ENCODE peak calls at places on chromosomes 5 and 9, in five cellular contexts. K is uterus; U is AG10803; X is effector CD4-positive, alpha-beta T cell; T is AG09309. Z is an unnamed sample.

GRCh38 chr9:83312543-83312942 is 225.7 kb downstream of the FRMD3 start:
- DNase-seq in T (no peak), K (no peak), X (no peak), U (no peak), Z (no peak)

GRCh38 chr5:82163459-82164108 is 114.6 kb downstream of the RPS23 start:
- DNase-seq in T (no peak), K (no peak), X (no peak), U (peak), Z (no peak)

GRCh38 chr9:122336189-122336588 is 34.6 kb upstream of the PTGS1 start:
- DNase-seq in X (no peak), T (no peak), K (no peak), U (no peak), Z (no peak)

GRCh38 chr5:180381428-180381827 is 28.3 kb upstream of the GFPT2 start:
- DNase-seq in U (no peak), T (no peak), K (no peak), X (no peak), Z (no peak)

GRCh38 chr9:133246507-133247390 is 28.3 kb downstream of the ABO start:
- DNase-seq in T (no peak), X (no peak), K (no peak), U (no peak), Z (no peak)

GRCh38 chr5:133884525-133885311 is 83.7 kb downstream of the C5orf15 start:
- DNase-seq in X (no peak), U (no peak), K (peak), T (no peak), Z (no peak)

GRCh38 chr5:139131881-139132480 is 66.2 kb downstream of the SIL1 start:
- DNase-seq in K (no peak), X (no peak), T (no peak), U (no peak), Z (no peak)

GRCh38 chr9:22041792-22042191 is 32.7 kb upstream of the CDKN2B start:
- DNase-seq in X (no peak), U (peak), T (no peak), K (no peak), Z (no peak)

GRCh38 chr5:77863181-77863580 is 87.0 kb upstream of the TBCA start:
- DNase-seq in X (no peak), K (no peak), U (peak), T (no peak), Z (no peak)

GRCh38 chr9:99720455-99721050 is 101.1 kb upstream of the NR4A3 start:
- DNase-seq in T (peak), K (no peak), X (no peak), U (peak), Z (no peak)

GRCh38 chr5:15601274-15601673 is 101.3 kb downstream of the FBXL7 start:
- DNase-seq in K (no peak), T (no peak), X (no peak), U (peak), Z (no peak)

GRCh38 chr9:125521462-125522327 is 185.3 kb downstream of the MAPKAP1 start:
- DNase-seq in K (no peak), T (peak), X (no peak), U (peak), Z (peak)

Z was measured in astrocyte of the cerebellum.